ENCODE peak calls at places on chromosomes 1 and 21, in ten cellular contexts. M, I, O, Y, V, Q, N, X, W and C are unnamed samples.

GRCh38 chr1:103461171-103462105 is 64.1 kb upstream of the RNPC3 start:
- DNase-seq in M (peak; percentile 1), I (peak; percentile 23), O (no peak), Y (peak; percentile 37), V (peak; percentile 28), Q (no peak), N (no peak), X (no peak), W (peak; percentile 9), C (no peak)

GRCh38 chr1:223775054-223775453 is 62.7 kb downstream of the CAPN2 start:
- DNase-seq in M (no peak), I (no peak), O (peak; percentile 30), Y (no peak), V (no peak), Q (no peak), N (no peak), X (no peak), W (peak; percentile 36), C (no peak)

GRCh38 chr1:30920827-30921226 is 12.3 kb upstream of the SDC3 start:
- DNase-seq in M (no peak), I (no peak), O (no peak), Y (no peak), V (no peak), Q (no peak), N (no peak), X (no peak), W (peak; percentile 51), C (no peak)

GRCh38 chr1:157499516-157499915 is 52.8 kb downstream of the FCRL5 start:
- DNase-seq in M (no peak), I (no peak), O (no peak), Y (no peak), V (no peak), Q (no peak), N (peak; percentile 29), X (no peak), W (no peak), C (no peak)

GRCh38 chr1:26269198-26269550 is 10.7 kb upstream of the SH3BGRL3 start:
- DNase-seq in M (no peak), I (no peak), O (no peak), Y (no peak), V (no peak), Q (no peak), N (no peak), X (no peak), W (no peak), C (no peak)

GRCh38 chr1:150150511-150151021 is 850 bp downstream of the PLEKHO1 start:
- DNase-seq in M (peak; percentile 79), I (no peak), O (no peak), Y (no peak), V (peak; percentile 35), Q (no peak), N (no peak), X (no peak), W (no peak), C (peak; percentile 21)

GRCh38 chr1:5373281-5373680 is 618.9 kb downstream of the NPHP4 start:
- DNase-seq in M (no peak), I (no peak), O (no peak), Y (no peak), V (no peak), Q (no peak), N (no peak), X (no peak), W (no peak), C (no peak)

GRCh38 chr1:50474859-50475809 is 51.9 kb upstream of the DMRTA2 start:
- DNase-seq in M (peak; percentile 25), I (no peak), O (peak; percentile 62), Y (peak; percentile 7), V (peak; percentile 2), Q (no peak), N (no peak), X (no peak), W (no peak), C (no peak)

GRCh38 chr1:21278898-21279819 is 11.1 kb downstream of the ECE1 start:
- DNase-seq in M (no peak), I (no peak), O (no peak), Y (peak; percentile 47), V (no peak), Q (no peak), N (peak; percentile 68), X (no peak), W (no peak), C (peak; percentile 19)

GRCh38 chr1:20616468-20617156 is 16.6 kb upstream of the PINK1 start:
- DNase-seq in M (no peak), I (no peak), O (no peak), Y (no peak), V (no peak), Q (no peak), N (no peak), X (no peak), W (no peak), C (no peak)

GRCh38 chr21:34939673-34940321 is 109.3 kb downstream of the RUNX1 start:
- DNase-seq in M (no peak), I (no peak), O (no peak), Y (no peak), V (no peak), Q (no peak), N (no peak), X (no peak), W (no peak), C (no peak)

GRCh38 chr1:59414406-59415133 is 117.7 kb downstream of the FGGY start:
- DNase-seq in M (no peak), I (no peak), O (peak; percentile 62), Y (no peak), V (no peak), Q (no peak), N (no peak), X (peak; percentile 32), W (no peak), C (no peak)

GRCh38 chr1:73065585-73065984 is 783.2 kb upstream of the NEGR1 start:
- DNase-seq in M (peak; percentile 30), I (peak; percentile 13), O (no peak), Y (no peak), V (no peak), Q (no peak), N (no peak), X (no peak), W (no peak), C (no peak)

GRCh38 chr1:222706815-222707214 is 5.5 kb downstream of the AIDA start:
- DNase-seq in M (no peak), I (no peak), O (no peak), Y (no peak), V (no peak), Q (no peak), N (no peak), X (no peak), W (no peak), C (no peak)

GRCh38 chr1:113191579-113192076 is 118.6 kb downstream of the LRIG2 start:
- DNase-seq in M (no peak), I (peak; percentile 14), O (peak; percentile 87), Y (no peak), V (no peak), Q (no peak), N (no peak), X (no peak), W (no peak), C (no peak)

GRCh38 chr1:15386128-15386824 is 23.4 kb upstream of the EFHD2 start:
- DNase-seq in M (peak; percentile 65), I (no peak), O (no peak), Y (no peak), V (no peak), Q (no peak), N (no peak), X (no peak), W (no peak), C (no peak)

GRCh38 chr1:3472088-3472850 is 17.8 kb downstream of the ARHGEF16 start:
- DNase-seq in M (no peak), I (no peak), O (no peak), Y (no peak), V (no peak), Q (no peak), N (no peak), X (no peak), W (no peak), C (no peak)

GRCh38 chr1:224333939-224334701 is 4.1 kb upstream of the NVL start:
- DNase-seq in M (no peak), I (no peak), O (peak; percentile 54), Y (peak; percentile 77), V (no peak), Q (no peak), N (no peak), X (no peak), W (no peak), C (no peak)